ENCODE peak calls at places on chromosomes 2 and 18, in four cellular contexts. One of them, this sample, is unnamed.

GRCh38 chr2:27080603-27080938 is 2.2 kb downstream of the EMILIN1 start:
- DNase-seq in HCT116: no peak
- DNase-seq in K562: no peak
- DNase-seq in H1: no peak
- DNase-seq in this sample: no peak

GRCh38 chr18:54712315-54712714 is 116.0 kb upstream of the RAB27B start:
- DNase-seq in HCT116: no peak
- DNase-seq in K562: no peak
- DNase-seq in H1: no peak
- DNase-seq in this sample: no peak

GRCh38 chr2:42095923-42096408 is 48.1 kb downstream of the PKDCC start:
- DNase-seq in HCT116: peak
- DNase-seq in K562: peak
- DNase-seq in H1: no peak
- DNase-seq in this sample: no peak

GRCh38 chr2:37676274-37676673 is 4.8 kb upstream of the CDC42EP3 start:
- DNase-seq in HCT116: peak
- DNase-seq in K562: no peak
- DNase-seq in H1: no peak
- DNase-seq in this sample: no peak

GRCh38 chr18:12946549-12947354 is 1.1 kb upstream of the SEH1L start:
- DNase-seq in HCT116: peak
- DNase-seq in K562: peak
- DNase-seq in H1: no peak
- DNase-seq in this sample: no peak

GRCh38 chr2:190277234-190278112 is 42.2 kb downstream of the HIBCH start:
- DNase-seq in HCT116: peak
- DNase-seq in K562: peak
- DNase-seq in H1: no peak
- DNase-seq in this sample: no peak

GRCh38 chr2:132544045-132544630 is 125.9 kb downstream of the LYPD1 start:
- DNase-seq in HCT116: no peak
- DNase-seq in K562: no peak
- DNase-seq in H1: no peak
- DNase-seq in this sample: no peak

GRCh38 chr2:241798631-241799521 is 10.1 kb upstream of the NEU4 start:
- DNase-seq in HCT116: no peak
- DNase-seq in K562: no peak
- DNase-seq in H1: no peak
- DNase-seq in this sample: no peak

GRCh38 chr2:27408601-27409320 is 630 bp downstream of the PPM1G start:
- DNase-seq in HCT116: no peak
- DNase-seq in K562: peak
- DNase-seq in H1: no peak
- DNase-seq in this sample: no peak

GRCh38 chr2:24853996-24854395 is 60.8 kb downstream of the CENPO start:
- DNase-seq in HCT116: no peak
- DNase-seq in K562: peak
- DNase-seq in H1: no peak
- DNase-seq in this sample: no peak

GRCh38 chr2:152189622-152190495 is 14.3 kb upstream of the STAM2 start:
- DNase-seq in HCT116: peak
- DNase-seq in K562: peak
- DNase-seq in H1: no peak
- DNase-seq in this sample: no peak

GRCh38 chr2:239599299-239599698 is 198.5 kb upstream of the HDAC4 start:
- DNase-seq in HCT116: no peak
- DNase-seq in K562: no peak
- DNase-seq in H1: no peak
- DNase-seq in this sample: no peak

GRCh38 chr2:157107877-157108276 is 149.6 kb upstream of the GALNT5 start:
- DNase-seq in HCT116: no peak
- DNase-seq in K562: no peak
- DNase-seq in H1: no peak
- DNase-seq in this sample: no peak

GRCh38 chr18:77321823-77322805 is 72.5 kb downstream of the GALR1 start:
- DNase-seq in HCT116: no peak
- DNase-seq in K562: peak
- DNase-seq in H1: no peak
- DNase-seq in this sample: no peak

GRCh38 chr2:42385225-42385624 is 24.2 kb upstream of the COX7A2L start:
- DNase-seq in HCT116: no peak
- DNase-seq in K562: peak
- DNase-seq in H1: no peak
- DNase-seq in this sample: no peak

GRCh38 chr2:54360055-54360792 is 95.9 kb upstream of the SPTBN1 start:
- DNase-seq in HCT116: no peak
- DNase-seq in K562: no peak
- DNase-seq in H1: no peak
- DNase-seq in this sample: no peak

GRCh38 chr2:197073701-197074433 is 147.4 kb upstream of the PGAP1 start:
- DNase-seq in HCT116: no peak
- DNase-seq in K562: no peak
- DNase-seq in H1: no peak
- DNase-seq in this sample: no peak

GRCh38 chr18:24827500-24827899 is 367.1 kb downstream of the HRH4 start:
- DNase-seq in HCT116: no peak
- DNase-seq in K562: no peak
- DNase-seq in H1: no peak
- DNase-seq in this sample: no peak

GRCh38 chr18:34637094-34637801 is 72.8 kb upstream of the DTNA start:
- DNase-seq in HCT116: no peak
- DNase-seq in K562: no peak
- DNase-seq in H1: no peak
- DNase-seq in this sample: no peak

GRCh38 chr2:203814661-203815540 is 52.7 kb upstream of the CTLA4 start:
- DNase-seq in HCT116: peak
- DNase-seq in K562: peak
- DNase-seq in H1: no peak
- DNase-seq in this sample: no peak

GRCh38 chr18:24600076-24600654 is 139.7 kb downstream of the HRH4 start:
- DNase-seq in HCT116: peak
- DNase-seq in K562: peak
- DNase-seq in H1: no peak
- DNase-seq in this sample: no peak

GRCh38 chr2:165839610-165840009 is 45.6 kb upstream of the GALNT3 start:
- DNase-seq in HCT116: no peak
- DNase-seq in K562: no peak
- DNase-seq in H1: no peak
- DNase-seq in this sample: no peak

GRCh38 chr2:24787532-24787931 is 5.7 kb downstream of the PTRHD1 start:
- DNase-seq in HCT116: no peak
- DNase-seq in K562: no peak
- DNase-seq in H1: no peak
- DNase-seq in this sample: no peak

GRCh38 chr2:83282067-83282795 is 1176.8 kb downstream of the SUCLG1 start:
- DNase-seq in HCT116: no peak
- DNase-seq in K562: no peak
- DNase-seq in H1: no peak
- DNase-seq in this sample: no peak

GRCh38 chr18:41695441-41695840 is 259.6 kb upstream of the PIK3C3 start:
- DNase-seq in HCT116: no peak
- DNase-seq in K562: no peak
- DNase-seq in H1: no peak
- DNase-seq in this sample: no peak

GRCh38 chr18:67232406-67232805 is 284.1 kb downstream of the DSEL start:
- DNase-seq in HCT116: no peak
- DNase-seq in K562: no peak
- DNase-seq in H1: peak
- DNase-seq in this sample: no peak

GRCh38 chr2:160222546-160223281 is 22.6 kb upstream of the ITGB6 start:
- DNase-seq in HCT116: no peak
- DNase-seq in K562: no peak
- DNase-seq in H1: no peak
- DNase-seq in this sample: no peak

GRCh38 chr2:102755284-102755683 is 6.5 kb upstream of the TMEM182 start:
- DNase-seq in HCT116: no peak
- DNase-seq in K562: no peak
- DNase-seq in H1: no peak
- DNase-seq in this sample: no peak

GRCh38 chr2:240604291-240604938 is 17.9 kb downstream of the CAPN10 start:
- DNase-seq in HCT116: peak
- DNase-seq in K562: peak
- DNase-seq in H1: peak
- DNase-seq in this sample: no peak

GRCh38 chr2:73243884-73244570 is 9.9 kb downstream of the CCT7 start:
- DNase-seq in HCT116: no peak
- DNase-seq in K562: peak
- DNase-seq in H1: no peak
- DNase-seq in this sample: no peak

GRCh38 chr2:115200016-115200415 is 757.6 kb downstream of the DPP10 start:
- DNase-seq in HCT116: no peak
- DNase-seq in K562: no peak
- DNase-seq in H1: no peak
- DNase-seq in this sample: no peak

GRCh38 chr2:111068435-111069058 is 52.2 kb upstream of the BCL2L11 start:
- DNase-seq in HCT116: peak
- DNase-seq in K562: no peak
- DNase-seq in H1: no peak
- DNase-seq in this sample: no peak

GRCh38 chr2:102815285-102815684 is 53.5 kb downstream of the TMEM182 start:
- DNase-seq in HCT116: no peak
- DNase-seq in K562: no peak
- DNase-seq in H1: no peak
- DNase-seq in this sample: no peak

GRCh38 chr2:152406836-152407161 is 71.8 kb downstream of the FMNL2 start:
- DNase-seq in HCT116: no peak
- DNase-seq in K562: no peak
- DNase-seq in H1: no peak
- DNase-seq in this sample: no peak

GRCh38 chr2:197786010-197786877 is 1.1 kb upstream of the BOLL start:
- DNase-seq in HCT116: no peak
- DNase-seq in K562: no peak
- DNase-seq in H1: peak
- DNase-seq in this sample: no peak

GRCh38 chr2:48412409-48413259 is 117.3 kb upstream of the STON1 start:
- DNase-seq in HCT116: no peak
- DNase-seq in K562: no peak
- DNase-seq in H1: no peak
- DNase-seq in this sample: no peak

GRCh38 chr18:58611471-58612131 is 17.3 kb downstream of the ALPK2 start:
- DNase-seq in HCT116: no peak
- DNase-seq in K562: no peak
- DNase-seq in H1: peak
- DNase-seq in this sample: no peak

GRCh38 chr2:11863513-11864328 is 117.3 kb downstream of the LPIN1 start:
- DNase-seq in HCT116: peak
- DNase-seq in K562: peak
- DNase-seq in H1: peak
- DNase-seq in this sample: no peak

DNA sequence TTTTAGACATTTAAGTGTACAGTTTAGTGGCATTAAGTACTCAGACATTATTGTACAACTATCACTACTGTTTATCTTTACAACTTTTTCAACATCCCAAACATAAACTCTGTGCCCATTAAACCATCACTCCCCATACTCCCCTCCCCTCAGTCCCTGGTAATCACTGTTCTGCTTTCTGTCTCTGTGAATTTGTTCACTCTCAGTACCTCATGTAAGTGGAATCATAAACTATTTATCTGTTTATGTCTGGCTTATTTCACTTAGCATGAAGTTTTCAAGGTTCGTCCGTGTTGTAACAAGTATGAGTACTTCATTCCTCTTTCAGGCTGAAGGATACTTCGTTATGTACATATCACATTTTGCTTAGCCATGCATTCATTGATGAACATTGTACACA is 9.8 kb upstream of the RUFY4 start:
- DNase-seq in HCT116: no peak
- DNase-seq in K562: no peak
- DNase-seq in H1: no peak
- DNase-seq in this sample: no peak
- TF ChIP-seq POLR2AphosphoS5 in HCT116: no peak
- TF ChIP-seq POLR2AphosphoS5 in K562: no peak
- TF ChIP-seq POLR2AphosphoS5 in H1: no peak
- TF ChIP-seq POLR2AphosphoS5 in this sample: no peak

GRCh38 chr2:86274918-86275275 is 62.5 kb downstream of the REEP1 start:
- DNase-seq in HCT116: no peak
- DNase-seq in K562: no peak
- DNase-seq in H1: no peak
- DNase-seq in this sample: peak
- TF ChIP-seq SIN3A in HCT116: no peak
- TF ChIP-seq SIN3A in K562: no peak
- TF ChIP-seq SIN3A in H1: no peak
- TF ChIP-seq SIN3A in this sample: no peak

DNA sequence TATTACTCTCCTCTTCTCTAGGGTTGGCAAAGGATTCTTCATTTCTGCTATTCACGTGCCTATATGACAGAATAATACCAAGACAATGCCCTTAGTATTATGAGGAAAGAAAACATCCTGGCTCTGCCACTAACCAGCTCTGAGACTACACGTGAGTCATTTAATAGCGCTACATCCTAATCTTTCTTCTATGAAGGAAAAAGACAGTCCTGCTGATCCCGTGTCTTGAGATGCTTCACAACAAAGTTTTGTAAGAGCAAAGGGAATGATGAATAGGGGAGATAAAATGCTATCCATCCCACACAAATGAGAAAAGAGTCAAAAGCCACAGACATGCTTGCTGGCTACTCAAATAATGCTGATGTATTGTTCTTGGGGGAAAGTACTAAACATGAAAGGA is 152.8 kb downstream of the PID1 start:
- DNase-seq in HCT116: no peak
- DNase-seq in K562: no peak
- DNase-seq in H1: no peak
- DNase-seq in this sample: no peak
- TF ChIP-seq POLR2AphosphoS5 in HCT116: no peak
- TF ChIP-seq POLR2AphosphoS5 in K562: no peak
- TF ChIP-seq POLR2AphosphoS5 in H1: no peak
- TF ChIP-seq POLR2AphosphoS5 in this sample: no peak

GRCh38 chr2:98809878-98810587 is 79.1 kb upstream of the MGAT4A start:
- DNase-seq in HCT116: no peak
- DNase-seq in K562: no peak
- DNase-seq in H1: no peak
- DNase-seq in this sample: no peak
- TF ChIP-seq SIN3A in HCT116: no peak
- TF ChIP-seq SIN3A in K562: no peak
- TF ChIP-seq SIN3A in H1: no peak
- TF ChIP-seq SIN3A in this sample: no peak